ENCODE peak calls at places on chromosomes 7 and 10, in four cellular contexts. O is HEK293T, Q is germinal center, P is frontal cortex. G is an unnamed sample.

GRCh38 chr10:490891-491571 is 198.4 kb downstream of the DIP2C start:
- DNase-seq in Q (no peak), P (no peak), O (no peak), G (no peak)

GRCh38 chr7:102331536-102332275 is 24.5 kb downstream of the SPDYE6 start:
- DNase-seq in Q (peak; percentile 8), P (no peak), O (no peak), G (no peak)

GRCh38 chr7:143013473-143013872 is 13.5 kb downstream of the OR9A2 start:
- DNase-seq in Q (no peak), O (no peak), P (no peak), G (no peak)

GRCh38 chr10:119481781-119482426 is 60.6 kb downstream of the RGS10 start:
- DNase-seq in O (no peak), P (no peak), Q (no peak), G (no peak)

GRCh38 chr10:52771534-52772455 is 789 bp downstream of the MBL2 start:
- DNase-seq in P (no peak), O (no peak), Q (no peak), G (no peak)

GRCh38 chr10:15427836-15428414 is 56.8 kb upstream of the FAM171A1 start:
- DNase-seq in Q (no peak), O (no peak), P (peak; percentile 42), G (no peak)

GRCh38 chr10:100824886-100825285 is 79.5 kb downstream of the PAX2 start:
- DNase-seq in P (no peak), O (no peak), Q (no peak), G (no peak)

GRCh38 chr10:132517951-132518521 is 19.6 kb upstream of the INPP5A start:
- DNase-seq in P (no peak), O (no peak), Q (no peak), G (no peak)

GRCh38 chr7:29442146-29442545 is 121.5 kb upstream of the PRR15 start:
- DNase-seq in O (peak; percentile 66), P (no peak), Q (no peak), G (no peak)

GRCh38 chr7:22732556-22733126 is 5.6 kb downstream of the IL6 start:
- DNase-seq in Q (no peak), O (no peak), P (no peak), G (no peak)

GRCh38 chr7:73865738-73866445 is 4.9 kb downstream of the TMEM270 start:
- DNase-seq in Q (peak; percentile 36), O (no peak), P (peak; percentile 52), G (no peak)

GRCh38 chr7:77327067-77327931 is 88.8 kb downstream of the GSAP start:
- DNase-seq in P (no peak), O (no peak), Q (no peak), G (no peak)

GRCh38 chr10:98446121-98446655 is 547 bp downstream of the HPS1 start:
- DNase-seq in P (no peak), O (peak; percentile 59), Q (peak; percentile 45), G (peak; percentile 53)

GRCh38 chr10:79153753-79154152 is 85.0 kb downstream of the ZMIZ1 start:
- DNase-seq in P (no peak), O (no peak), Q (no peak), G (peak; percentile 75)

GRCh38 chr7:133207687-133208086 is 45.2 kb upstream of the EXOC4 start:
- DNase-seq in O (no peak), Q (peak; percentile 12), P (no peak), G (no peak)

GRCh38 chr10:14325325-14325955 is 5.3 kb downstream of the FRMD4A start:
- DNase-seq in Q (peak; percentile 21), P (no peak), O (peak; percentile 52), G (no peak)

GRCh38 chr10:119348516-119349240 is 141.3 kb downstream of the GRK5 start:
- DNase-seq in O (no peak), Q (no peak), P (no peak), G (no peak)

G was measured in caudate nucleus.